ENCODE peak calls at places on chromosomes 4 and X, in eight cellular contexts. S, R, F, M, Q, O, Z and N are unnamed samples.

GRCh38 chrX:1403228-1403627 is 11.3 kb upstream of the SLC25A6 start:
- DNase-seq in R (no peak), Q (no peak), M (no peak), O (no peak), S (no peak), F (peak; percentile 11), Z (no peak), N (no peak)

GRCh38 chr4:4203688-4204400 is 22.9 kb downstream of the OTOP1 start:
- DNase-seq in S (no peak), O (no peak), F (no peak), Z (no peak), M (no peak), R (no peak), Q (no peak), N (no peak)

GRCh38 chr4:13548059-13548983 is 4.0 kb upstream of the NKX3-2 start:
- DNase-seq in O (no peak), R (no peak), F (no peak), Z (no peak), S (no peak), Q (no peak), M (no peak), N (no peak)

GRCh38 chr4:86596802-86597201 is 2.7 kb downstream of the PTPN13 start:
- DNase-seq in S (no peak), O (peak; percentile 42), Z (peak; percentile 70), M (no peak), Q (no peak), R (no peak), F (no peak), N (no peak)

GRCh38 chrX:139890991-139891700 is 41.7 kb downstream of the ATP11C start:
- DNase-seq in Z (peak; percentile 88), R (no peak), S (peak; percentile 66), O (peak; percentile 79), F (no peak), Q (no peak), M (no peak), N (no peak)

GRCh38 chr4:61872983-61873382 is 672.9 kb downstream of the ADGRL3 start:
- DNase-seq in R (no peak), Z (no peak), F (no peak), M (no peak), Q (no peak), S (no peak), O (no peak), N (no peak)

GRCh38 chrX:45196701-45197100 is 4.0 kb downstream of the DIPK2B start:
- DNase-seq in F (no peak), S (no peak), R (no peak), Q (no peak), O (peak; percentile 20), Z (peak; percentile 61), M (no peak), N (no peak)

GRCh38 chr4:122854860-122855259 is 28.2 kb downstream of the FGF2 start:
- DNase-seq in Z (no peak), M (no peak), F (no peak), S (no peak), R (no peak), O (no peak), Q (no peak), N (no peak)

GRCh38 chr4:150818129-150818528 is 197.0 kb downstream of the LRBA start:
- DNase-seq in Z (no peak), O (no peak), Q (no peak), F (no peak), S (no peak), M (no peak), R (no peak), N (no peak)

GRCh38 chr4:39892988-39893692 is 84.6 kb downstream of the PDS5A start:
- DNase-seq in Z (no peak), S (no peak), O (no peak), Q (no peak), F (no peak), R (no peak), M (no peak), N (no peak)